ENCODE peak calls at places on chromosomes 11 and 22, in four cellular contexts. V, F, D and K are unnamed samples.

GRCh38 chr11:10654211-10655150 is 39.1 kb downstream of the IRAG1 start:
- DNase-seq in V (no peak), D (peak; percentile 63), F (peak; percentile 87), K (no peak)

GRCh38 chr11:86565787-86566186 is 106.6 kb downstream of the ME3 start:
- DNase-seq in F (no peak), D (no peak), V (no peak), K (no peak)

GRCh38 chr11:67026941-67027340 is 4.0 kb downstream of the SYT12 start:
- DNase-seq in F (no peak), V (no peak), D (no peak), K (no peak)

GRCh38 chr11:61697093-61697492 is 16.9 kb downstream of the DAGLA start:
- DNase-seq in V (no peak), D (no peak), F (no peak), K (no peak)

GRCh38 chr11:61021661-61022212 is 50.3 kb downstream of the CD6 start:
- DNase-seq in D (no peak), F (no peak), V (no peak), K (no peak)

GRCh38 chr22:34161724-34162123 is 241.4 kb upstream of the LARGE1 start:
- DNase-seq in V (no peak), D (no peak), F (no peak), K (no peak)

GRCh38 chr11:116792869-116793475 is 1.3 kb upstream of the APOA5 start:
- DNase-seq in V (no peak), F (peak; percentile 85), D (peak; percentile 74), K (peak; percentile 36)

GRCh38 chr11:12446863-12447262 is 69.5 kb downstream of the PARVA start:
- DNase-seq in F (no peak), V (no peak), D (no peak), K (no peak)

GRCh38 chr11:120168960-120169681 is 31.2 kb upstream of the TRIM29 start:
- DNase-seq in D (peak; percentile 59), V (peak; percentile 27), F (peak; percentile 63), K (peak; percentile 91)

GRCh38 chr11:126165366-126166156 is 45.9 kb downstream of the RPUSD4 start:
- DNase-seq in F (no peak), D (no peak), V (no peak), K (no peak)

GRCh38 chr22:44358723-44359440 is 46.1 kb upstream of the SHISAL1 start:
- DNase-seq in V (no peak), D (no peak), F (no peak), K (no peak)

GRCh38 chr11:132343445-132343844 is 973.0 kb downstream of the NTM start:
- DNase-seq in D (no peak), V (no peak), F (no peak), K (no peak)

GRCh38 chr11:84103096-84103495 is 816.9 kb upstream of the CCDC90B start:
- DNase-seq in V (no peak), F (no peak), D (no peak), K (no peak)

GRCh38 chr11:115660072-115660805 is 156.0 kb upstream of the CADM1 start:
- DNase-seq in V (no peak), D (no peak), F (no peak), K (no peak)

GRCh38 chr11:2264366-2265011 is 5.9 kb downstream of the ASCL2 start:
- DNase-seq in V (no peak), D (no peak), F (no peak), K (no peak)

GRCh38 chr11:94876645-94877445 is 96.5 kb downstream of the CWC15 start:
- DNase-seq in V (peak; percentile 30), D (peak; percentile 97), F (peak; percentile 96), K (peak; percentile 90)

GRCh38 chr11:132784441-132784840 is 747.9 kb downstream of the OPCML start:
- DNase-seq in F (peak; percentile 11), D (peak; percentile 41), V (no peak), K (no peak)

GRCh38 chr22:35219012-35219411 is 38.3 kb upstream of the HMGXB4 start:
- DNase-seq in F (peak; percentile 56), D (peak; percentile 35), V (no peak), K (no peak)

GRCh38 chr11:122656631-122657101 is 1.1 kb downstream of the UBASH3B start:
- DNase-seq in V (no peak), D (peak; percentile 51), F (peak; percentile 47), K (no peak)

GRCh38 chr11:8202428-8203160 is 33.8 kb upstream of the RIC3 start:
- DNase-seq in V (no peak), D (no peak), F (no peak), K (peak; percentile 59)

GRCh38 chr11:118437046-118437735 is 899 bp downstream of the KMT2A start:
- DNase-seq in D (peak; percentile 23), F (peak; percentile 36), V (peak; percentile 25), K (no peak)

GRCh38 chr11:2139118-2139490 is at the start of gene IGF2:
- DNase-seq in V (no peak), D (no peak), F (no peak), K (no peak)

GRCh38 chr11:12540075-12540685 is 134.0 kb upstream of the TEAD1 start:
- DNase-seq in F (peak; percentile 65), D (peak; percentile 34), V (no peak), K (peak; percentile 46)

GRCh38 chr11:19821412-19821875 is 108.8 kb downstream of the NAV2 start:
- DNase-seq in V (no peak), F (no peak), D (no peak), K (no peak)

GRCh38 chr22:43343262-43343988 is at the start of gene SCUBE1:
- DNase-seq in F (peak; percentile 9), V (no peak), D (no peak), K (no peak)

GRCh38 chr11:62104816-62105610 is 18.8 kb upstream of the INCENP start:
- DNase-seq in V (no peak), D (peak; percentile 5), F (peak; percentile 90), K (no peak)

GRCh38 chr11:131172011-131172410 is 198.4 kb upstream of the NTM start:
- DNase-seq in D (no peak), V (no peak), F (no peak), K (no peak)

GRCh38 chr11:35567737-35568465 is 42.5 kb upstream of the PAMR1 start:
- DNase-seq in F (no peak), V (no peak), D (peak; percentile 19), K (no peak)

GRCh38 chr22:24106385-24107381 is 74.6 kb upstream of the SUSD2 start:
- DNase-seq in F (no peak), V (no peak), D (no peak), K (no peak)
- TF ChIP-seq CTCF in F (peak; percentile 1), V (no peak), D (peak; percentile 25), K (peak; percentile 46)

GRCh38 chr22:19641983-19642451 is 72.3 kb upstream of the SEPTIN5 start:
- DNase-seq in V (no peak), F (no peak), D (no peak), K (no peak)

GRCh38 chr22:19640306-19640705 is 74.0 kb upstream of the SEPTIN5 start:
- DNase-seq in D (no peak), F (no peak), V (no peak), K (no peak)

GRCh38 chr22:19639610-19640135 is 74.6 kb upstream of the SEPTIN5 start:
- DNase-seq in F (no peak), V (no peak), D (no peak), K (no peak)

GRCh38 chr22:19643448-19644313 is 70.6 kb upstream of the SEPTIN5 start:
- DNase-seq in V (no peak), D (no peak), F (peak; percentile 17), K (no peak)

DNA sequence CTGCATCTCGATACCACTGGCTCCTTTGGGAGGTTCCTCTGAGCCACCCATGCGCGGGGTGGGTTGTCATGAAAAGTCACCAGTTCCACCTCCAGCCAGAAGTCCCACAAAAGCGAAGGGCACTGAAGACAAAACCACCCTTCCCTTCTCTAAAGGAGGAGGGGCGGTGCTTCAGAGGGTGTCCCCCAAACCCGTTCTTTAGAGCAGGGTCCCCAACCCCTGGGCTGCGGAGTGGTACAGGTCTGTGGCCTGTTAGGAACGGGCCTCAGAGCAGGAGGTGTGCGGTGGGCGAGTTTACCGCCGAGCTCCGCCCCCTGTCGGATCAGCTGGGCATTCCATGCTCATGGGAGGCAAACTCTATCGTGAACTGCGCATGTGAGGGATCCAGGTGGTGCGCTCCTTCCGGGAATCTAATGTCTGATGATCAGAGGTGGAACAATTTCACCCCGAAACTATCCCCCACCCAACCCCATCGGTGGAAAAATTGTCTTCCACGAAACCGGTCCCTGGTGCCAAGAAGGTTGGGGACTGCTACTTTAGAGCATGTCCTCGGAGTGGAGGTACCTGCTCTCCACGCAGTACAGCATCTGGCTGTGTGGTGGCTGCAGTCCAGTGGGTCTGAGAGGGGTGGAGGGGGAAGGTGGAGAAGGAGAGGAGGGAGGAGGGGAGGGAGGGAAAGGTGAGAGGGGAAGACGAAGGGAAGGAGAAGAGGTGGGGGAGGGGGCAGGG is 72.9 kb upstream of the SEPTIN5 start:
- DNase-seq in V (no peak), F (peak; percentile 12), D (no peak), K (no peak)
- TF ChIP-seq CTCF in V (no peak), F (peak; percentile 50), D (peak; percentile 55), K (peak; percentile 47)

DNA sequence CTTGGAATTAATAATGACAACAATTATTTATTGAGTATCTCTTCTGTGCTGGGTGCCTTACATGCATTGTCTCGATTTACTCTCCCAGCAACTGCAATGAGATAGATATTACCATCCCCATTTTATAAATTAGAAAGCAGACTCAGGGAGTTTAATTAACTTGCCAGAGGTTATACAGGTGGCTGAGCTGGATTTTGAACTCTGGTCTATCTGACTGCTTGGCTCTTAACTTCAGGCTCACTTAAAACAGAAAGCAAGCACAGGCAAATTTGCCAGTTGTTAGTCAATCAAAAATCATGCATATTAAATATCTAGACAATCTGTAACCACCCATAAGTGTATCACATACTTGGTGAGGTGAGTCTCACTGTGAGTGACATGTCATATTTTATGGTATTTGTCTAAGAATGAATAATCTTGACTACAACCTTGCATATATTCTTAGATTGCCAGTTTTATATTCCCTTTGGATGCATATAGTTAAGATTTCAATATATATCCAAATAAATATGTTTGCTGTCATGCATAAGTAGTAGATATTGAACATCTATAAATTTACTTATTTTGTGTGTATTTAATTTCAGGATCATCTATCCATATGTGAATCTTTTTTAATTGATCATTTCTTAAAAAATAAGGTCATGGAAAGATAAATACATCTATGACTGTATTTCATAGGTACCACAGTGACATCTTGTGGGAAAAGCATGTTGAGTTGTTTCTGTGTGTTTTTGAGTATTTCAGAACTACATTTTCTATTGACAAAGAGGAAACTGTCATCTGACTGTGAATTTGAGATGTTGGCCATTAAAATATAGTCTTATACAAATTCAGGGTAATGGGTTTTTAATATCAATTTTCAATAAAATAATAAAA is 112.0 kb upstream of the ARHGAP42 start:
- DNase-seq in V (no peak), F (peak; percentile 58), D (peak; percentile 56), K (no peak)
- TF ChIP-seq CTCF in V (no peak), F (peak; percentile 10), D (peak; percentile 40), K (peak; percentile 58)

GRCh38 chr11:69562302-69562701 is 78.7 kb upstream of the CCND1 start:
- DNase-seq in D (no peak), V (no peak), F (no peak), K (no peak)

GRCh38 chr11:69560141-69560790 is 78.8 kb downstream of the LINC01488 start:
- DNase-seq in F (no peak), V (no peak), D (no peak), K (no peak)

GRCh38 chr11:69557266-69557665 is 75.8 kb downstream of the LINC01488 start:
- DNase-seq in F (no peak), V (no peak), D (no peak), K (no peak)

GRCh38 chr11:69558519-69558941 is 77.1 kb downstream of the LINC01488 start:
- DNase-seq in D (no peak), V (no peak), F (no peak), K (no peak)

DNA sequence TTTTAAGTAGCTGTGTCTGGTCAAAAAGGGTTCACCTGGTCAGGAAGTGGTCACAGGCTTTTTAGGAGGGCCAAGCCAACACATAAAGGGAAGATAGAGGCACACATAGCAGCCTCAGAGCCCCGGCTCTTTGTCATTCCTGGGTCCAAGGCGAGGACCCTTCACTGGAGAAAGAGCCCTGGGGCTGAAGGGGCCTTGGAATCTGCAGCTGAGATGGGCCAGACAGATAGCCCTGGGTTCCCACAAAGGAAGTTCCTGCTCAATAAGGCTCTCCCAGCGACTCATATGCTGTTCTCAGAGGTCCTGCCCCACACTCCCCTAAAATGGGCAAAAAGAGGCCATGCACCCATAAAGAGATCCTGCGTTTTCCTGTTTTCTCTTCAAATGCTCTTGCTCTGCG is 77.7 kb downstream of the LINC01488 start:
- DNase-seq in F (no peak), D (no peak), V (no peak), K (no peak)
- TF ChIP-seq CTCF in F (no peak), D (no peak), V (no peak), K (no peak)